ENCODE peak calls at places on chromosomes 1 and 21, in eight cellular contexts. B, Z, U, P, Y, E, O and M are unnamed samples.

GRCh38 chr1:89780721-89781120 is 40.1 kb upstream of the LRRC8D start:
- DNase-seq in P (peak), B (peak), U (no peak), O (no peak), Y (no peak), E (peak), Z (no peak), M (peak)

GRCh38 chr1:90957497-90957896 is 64.3 kb downstream of the ZNF644 start:
- DNase-seq in E (no peak), Y (no peak), U (no peak), B (no peak), O (no peak), Z (no peak), P (no peak), M (no peak)

GRCh38 chr1:67766117-67766978 is 66.9 kb downstream of the GNG12 start:
- DNase-seq in U (no peak), B (peak), O (no peak), P (peak), Z (no peak), E (peak), Y (no peak), M (peak)

GRCh38 chr1:178574345-178574744 is 61.4 kb downstream of the TEX35 start:
- DNase-seq in Y (no peak), B (no peak), Z (no peak), P (no peak), O (no peak), E (no peak), U (no peak), M (no peak)

GRCh38 chr1:36881541-36881940 is 152.8 kb downstream of the GRIK3 start:
- DNase-seq in B (no peak), Y (no peak), U (no peak), P (no peak), Z (no peak), O (no peak), E (no peak), M (no peak)

GRCh38 chr1:68028566-68028965 is 21.9 kb downstream of the DIRAS3 start:
- DNase-seq in Y (no peak), Z (no peak), E (no peak), U (no peak), O (no peak), B (no peak), P (no peak), M (no peak)

GRCh38 chr21:46160563-46161179 is 5.3 kb upstream of the FTCD start:
- DNase-seq in U (peak), O (peak), Z (peak), B (no peak), P (peak), Y (no peak), E (no peak), M (no peak)

GRCh38 chr1:110829955-110830553 is 42.9 kb upstream of the CD53 start:
- DNase-seq in P (peak), Z (no peak), Y (no peak), U (no peak), B (no peak), E (peak), O (no peak), M (peak)

GRCh38 chr1:227880342-227880924 is 65.0 kb downstream of the PRSS38 start:
- DNase-seq in Y (no peak), E (no peak), Z (peak), O (no peak), P (no peak), U (no peak), B (no peak), M (no peak)

GRCh38 chr1:48082271-48082925 is 85.2 kb upstream of the TRABD2B start:
- DNase-seq in P (no peak), O (no peak), E (peak), B (no peak), U (no peak), Z (no peak), Y (no peak), M (no peak)

GRCh38 chr1:71296551-71296950 is 215.7 kb upstream of the ZRANB2 start:
- DNase-seq in Y (no peak), O (no peak), Z (no peak), U (no peak), E (no peak), P (no peak), B (no peak), M (no peak)

GRCh38 chr1:12654004-12654567 is 10.2 kb downstream of the AADACL4 start:
- DNase-seq in Y (no peak), E (no peak), P (no peak), Z (no peak), U (no peak), B (no peak), O (no peak), M (peak)

GRCh38 chr21:43353282-43354010 is 73.5 kb downstream of the SIK1 start:
- DNase-seq in E (no peak), P (no peak), O (no peak), B (no peak), Y (no peak), Z (no peak), U (no peak), M (no peak)

GRCh38 chr1:201359031-201359872 is 18.2 kb downstream of the TNNT2 start:
- DNase-seq in P (no peak), Y (no peak), E (no peak), U (no peak), B (no peak), Z (peak), O (no peak), M (no peak)

GRCh38 chr1:229403573-229403972 is 30.3 kb downstream of the ACTA1 start:
- DNase-seq in Z (no peak), U (no peak), Y (no peak), B (no peak), O (no peak), E (no peak), P (no peak), M (no peak)

GRCh38 chr1:230851291-230851691 is 17.0 kb downstream of the C1orf198 start:
- DNase-seq in U (no peak), E (no peak), B (no peak), P (no peak), Z (no peak), Y (no peak), O (no peak), M (peak)

GRCh38 chr1:185813401-185813979 is 79.3 kb downstream of the HMCN1 start:
- DNase-seq in Z (no peak), B (no peak), Y (no peak), U (no peak), O (peak), P (no peak), E (peak), M (peak)

GRCh38 chr1:172185206-172185605 is 235.3 kb upstream of the C1orf105 start:
- DNase-seq in U (no peak), Z (no peak), O (no peak), E (no peak), B (no peak), Y (no peak), P (no peak), M (peak)

GRCh38 chr1:228341814-228342626 is 64.6 kb downstream of the TRIM11 start:
- DNase-seq in E (no peak), O (peak), Z (peak), P (no peak), B (no peak), Y (no peak), U (peak), M (no peak)